ENCODE peak calls at places on chromosomes 5 and 9, in four cellular contexts. P is IMR-90, H is mesendoderm, J is H1. A is an unnamed sample.

GRCh38 chr5:50958852-50959457 is 292.5 kb downstream of the PARP8 start:
- DNase-seq in P (peak), H (peak), J (no peak), A (no peak)

GRCh38 chr5:65992630-65993029 is 66.3 kb downstream of the ERBIN start:
- DNase-seq in P (no peak), H (no peak), J (no peak), A (no peak)

GRCh38 chr5:124512236-124512635 is 234.2 kb downstream of the ZNF608 start:
- DNase-seq in P (peak), H (no peak), J (no peak), A (no peak)

GRCh38 chr5:132456553-132457361 is 33.8 kb downstream of the IRF1 start:
- DNase-seq in P (no peak), H (no peak), J (no peak), A (no peak)

GRCh38 chr5:52989781-52990530 is 804 bp downstream of the ITGA2 start:
- DNase-seq in P (peak), H (peak), J (no peak), A (peak)

GRCh38 chr5:158514961-158515359 is 584.8 kb downstream of the EBF1 start:
- DNase-seq in P (no peak), H (no peak), J (no peak), A (no peak)

GRCh38 chr5:111231053-111231586 is 6.9 kb downstream of the CAMK4 start:
- DNase-seq in P (no peak), H (no peak), J (no peak), A (no peak)

GRCh38 chr5:72815580-72816296 is 723 bp upstream of the TNPO1 start:
- DNase-seq in P (no peak), H (no peak), J (no peak), A (no peak)

GRCh38 chr9:80699551-80699998 is 989.8 kb downstream of the TLE1 start:
- DNase-seq in P (peak), H (peak), J (no peak), A (no peak)

GRCh38 chr9:129336601-129337286 is 158.7 kb upstream of the IER5L start:
- DNase-seq in P (peak), H (peak), J (no peak), A (peak)

GRCh38 chr5:169569513-169569912 is 14.1 kb upstream of the SPDL1 start:
- DNase-seq in P (no peak), H (no peak), J (no peak), A (no peak)

GRCh38 chr5:144583493-144584154 is 413.0 kb downstream of the KCTD16 start:
- DNase-seq in P (no peak), H (no peak), J (no peak), A (no peak)

GRCh38 chr5:72814104-72814503 is 2.4 kb upstream of the TNPO1 start:
- DNase-seq in P (no peak), H (no peak), J (no peak), A (no peak)

GRCh38 chr5:139272471-139273321 is 20.8 kb upstream of the MATR3 start:
- DNase-seq in P (peak), H (no peak), J (no peak), A (no peak)

GRCh38 chr5:10656176-10656830 is 92.4 kb downstream of the ANKRD33B start:
- DNase-seq in P (peak), H (no peak), J (no peak), A (peak)

GRCh38 chr9:15155826-15156225 is 151.2 kb downstream of the TTC39B start:
- DNase-seq in P (no peak), H (no peak), J (no peak), A (no peak)

GRCh38 chr5:15463231-15463630 is 36.7 kb upstream of the FBXL7 start:
- DNase-seq in P (peak), H (peak), J (no peak), A (no peak)

GRCh38 chr5:77419644-77420582 is 72.2 kb downstream of the WDR41 start:
- DNase-seq in P (no peak), H (no peak), J (no peak), A (no peak)

GRCh38 chr9:89621676-89622075 is 16.9 kb downstream of the GADD45G start:
- DNase-seq in P (no peak), H (no peak), J (no peak), A (no peak)

GRCh38 chr5:177312649-177313181 is 1.0 kb upstream of the MXD3 start:
- DNase-seq in P (no peak), H (peak), J (no peak), A (peak)

GRCh38 chr5:12848709-12849108 is 944.5 kb upstream of the CTNND2 start:
- DNase-seq in P (no peak), H (no peak), J (no peak), A (no peak)

GRCh38 chr5:74325866-74326265 is 314.7 kb downstream of the ENC1 start:
- DNase-seq in P (no peak), H (no peak), J (no peak), A (no peak)

GRCh38 chr9:4680178-4680535 is 788 bp downstream of the CDC37L1 start:
- DNase-seq in P (no peak), H (no peak), J (no peak), A (no peak)

GRCh38 chr5:167478156-167478555 is 813.3 kb upstream of the WWC1 start:
- DNase-seq in P (no peak), H (no peak), J (no peak), A (no peak)

GRCh38 chr9:137028281-137029057 is 432 bp upstream of the ABCA2 start:
- DNase-seq in P (peak), H (peak), J (no peak), A (peak)

GRCh38 chr5:173108914-173109313 is 35.4 kb upstream of the BNIP1 start:
- DNase-seq in P (no peak), H (peak), J (no peak), A (no peak)

GRCh38 chr9:131668439-131669233 is 71.2 kb downstream of the RAPGEF1 start:
- DNase-seq in P (peak), H (no peak), J (no peak), A (no peak)

GRCh38 chr5:64166201-64166959 is 737 bp downstream of the RNF180 start:
- DNase-seq in P (no peak), H (peak), J (no peak), A (no peak)

GRCh38 chr5:173829826-173830225 is 58.3 kb upstream of the CPEB4 start:
- DNase-seq in P (peak), H (no peak), J (no peak), A (no peak)

GRCh38 chr5:176736271-176736965 is 73.9 kb upstream of the UNC5A start:
- DNase-seq in P (no peak), H (no peak), J (no peak), A (peak)

GRCh38 chr5:164505791-164506190 is 1000.4 kb downstream of the MAT2B start:
- DNase-seq in P (no peak), H (no peak), J (no peak), A (no peak)
- H4K5ac ChIP-seq in P (no peak), H (no peak), J (no peak), A (no peak)

GRCh38 chr5:68656936-68657857 is 436.6 kb upstream of the SLC30A5 start:
- DNase-seq in P (no peak), H (peak), J (peak), A (peak)
- H4K5ac ChIP-seq in P (no peak), H (no peak), J (no peak), A (no peak)

GRCh38 chr5:150129454-150129812 is 26.2 kb downstream of the PDGFRB start:
- DNase-seq in P (no peak), H (no peak), J (no peak), A (no peak)

GRCh38 chr5:150130493-150130922 is 25.1 kb downstream of the PDGFRB start:
- DNase-seq in P (no peak), H (peak), J (no peak), A (peak)

GRCh38 chr5:150131461-150131860 is 24.2 kb downstream of the PDGFRB start:
- DNase-seq in P (peak), H (no peak), J (no peak), A (no peak)

GRCh38 chr5:150131978-150132694 is 23.5 kb downstream of the PDGFRB start:
- DNase-seq in P (peak), H (no peak), J (no peak), A (no peak)

DNA sequence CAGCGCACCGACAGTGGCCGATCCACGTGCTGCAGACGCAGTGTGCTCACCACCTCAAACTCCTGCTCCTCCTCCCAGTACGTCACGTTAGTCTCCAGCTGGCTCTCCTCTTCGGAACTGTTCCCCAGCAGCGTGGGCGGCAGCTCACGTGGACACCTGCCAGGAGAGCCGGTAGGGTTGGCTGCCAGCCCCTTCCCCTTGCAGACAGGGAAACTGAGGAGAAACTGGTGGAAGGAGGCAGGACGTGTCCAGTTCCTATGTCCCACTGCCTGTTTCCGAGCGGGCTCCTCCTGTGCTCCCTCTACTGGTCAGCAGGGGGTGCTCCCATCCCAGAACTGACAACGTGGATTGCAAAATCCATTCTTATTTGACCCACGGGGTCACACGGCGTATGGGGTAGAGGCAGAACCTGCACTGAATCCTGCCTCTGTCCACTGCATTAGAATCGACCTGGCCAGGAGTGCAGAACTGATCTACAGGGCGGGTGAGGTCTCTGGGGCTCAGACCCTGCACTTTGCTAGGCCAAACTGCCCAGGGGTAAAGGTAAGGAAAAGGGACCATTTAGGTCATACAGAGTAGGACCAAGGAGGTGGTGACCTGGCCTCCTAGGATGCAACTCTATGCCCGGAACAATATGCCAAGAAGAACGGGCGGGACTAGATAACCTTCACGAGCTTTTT is 25.7 kb downstream of the PDGFRB start:
- DNase-seq in P (peak), H (peak), J (no peak), A (peak)
- H4K5ac ChIP-seq in P (peak), H (no peak), J (no peak), A (no peak)

DNA sequence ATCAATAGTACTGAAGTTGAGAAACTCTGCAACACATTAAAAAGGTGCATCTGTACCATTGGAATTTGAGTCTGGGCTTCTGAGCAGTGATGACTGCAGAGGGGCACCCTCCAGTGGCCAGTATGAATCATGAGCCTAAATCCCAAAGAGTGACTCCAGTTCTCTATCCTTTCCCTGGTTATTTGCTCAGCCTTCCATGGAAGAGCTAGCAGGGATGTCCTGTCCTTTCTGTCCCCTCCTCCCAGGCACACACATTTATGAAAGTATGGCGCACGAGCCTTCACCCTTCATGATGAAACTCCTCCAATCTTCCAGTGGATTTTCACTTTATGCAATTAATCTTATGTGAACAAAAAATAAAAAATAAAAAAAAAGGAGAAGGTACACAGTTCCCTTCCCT is 81.0 kb downstream of the ESM1 start:
- DNase-seq in P (peak), H (peak), J (no peak), A (peak)
- H4K5ac ChIP-seq in P (no peak), H (no peak), J (no peak), A (no peak)

GRCh38 chr5:126575644-126576043 is 19.4 kb downstream of the ALDH7A1 start:
- DNase-seq in P (no peak), H (no peak), J (no peak), A (no peak)

GRCh38 chr5:126576974-126577373 is 18.0 kb downstream of the ALDH7A1 start:
- DNase-seq in P (no peak), H (no peak), J (no peak), A (no peak)

GRCh38 chr5:126577415-126577814 is 17.6 kb downstream of the ALDH7A1 start:
- DNase-seq in P (no peak), H (no peak), J (no peak), A (no peak)

DNA sequence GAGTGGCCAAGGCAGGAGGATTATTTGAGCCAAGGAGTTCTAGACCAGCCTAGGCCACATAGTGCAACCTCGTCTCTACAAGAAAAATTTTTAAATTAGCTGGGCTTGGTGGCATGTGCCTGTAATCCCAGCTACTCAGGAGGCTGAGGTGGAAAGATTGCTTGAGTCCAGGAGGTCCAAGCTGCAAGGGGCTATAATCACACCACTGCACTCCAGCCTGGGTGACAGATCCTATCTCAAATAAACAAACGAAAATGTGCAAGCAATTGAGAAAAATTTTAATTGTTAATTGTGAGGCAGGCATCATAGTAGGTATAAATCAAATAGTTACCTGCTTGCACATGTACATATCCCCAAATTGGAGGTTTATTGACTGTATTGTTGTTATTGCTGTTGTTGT is 15.3 kb downstream of the ALDH7A1 start:
- DNase-seq in P (no peak), H (no peak), J (no peak), A (no peak)
- H4K5ac ChIP-seq in P (no peak), H (no peak), J (no peak), A (no peak)

GRCh38 chr9:135139366-135139965 is 52.0 kb downstream of the OLFM1 start:
- DNase-seq in P (no peak), H (peak), J (no peak), A (no peak)
- H4K5ac ChIP-seq in P (no peak), H (no peak), J (no peak), A (no peak)

DNA sequence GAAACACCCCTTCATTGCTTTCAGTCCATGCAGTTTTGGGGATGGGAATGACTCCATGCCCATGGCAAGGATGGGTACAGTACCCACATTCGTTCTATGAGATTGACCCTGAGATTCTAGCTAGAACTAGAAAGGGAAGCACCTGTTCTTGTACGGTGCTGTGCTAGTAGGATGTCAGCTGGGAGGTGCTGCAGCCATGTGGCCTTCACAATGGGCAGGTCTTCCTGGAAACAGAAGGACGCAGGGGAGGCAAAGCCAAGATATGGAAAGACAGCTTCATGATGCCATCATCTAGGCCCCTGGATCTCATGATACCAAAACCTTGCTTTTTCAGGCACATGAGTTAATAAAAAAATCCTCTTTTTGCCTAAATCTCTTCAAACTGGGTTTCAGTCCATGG is 10.5 kb upstream of the FGF1 start:
- DNase-seq in P (no peak), H (no peak), J (no peak), A (peak)
- H4K5ac ChIP-seq in P (no peak), H (no peak), J (no peak), A (no peak)

GRCh38 chr5:54243483-54244080 is 66.8 kb downstream of the ARL15 start:
- DNase-seq in P (peak), H (peak), J (no peak), A (no peak)
- H4K5ac ChIP-seq in P (no peak), H (no peak), J (no peak), A (no peak)

DNA sequence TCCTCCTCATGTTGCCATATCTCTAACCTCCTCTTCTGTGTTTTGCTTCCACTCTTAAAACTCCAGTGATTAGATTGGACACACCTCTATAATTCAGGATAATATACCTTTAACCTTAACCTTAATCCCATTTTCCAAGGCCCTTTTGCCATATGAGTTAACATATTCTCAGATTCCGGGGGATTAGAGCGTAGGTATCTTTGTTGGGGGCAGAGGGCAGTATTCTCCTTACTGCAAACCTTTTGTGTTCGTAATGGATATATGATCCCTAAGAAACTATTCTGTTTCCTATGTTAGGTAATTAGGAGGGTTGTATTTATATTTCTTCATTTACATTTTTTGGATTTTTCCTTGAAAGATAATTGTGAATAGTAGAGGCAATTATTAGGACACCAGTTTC is 99.5 kb downstream of the VPS13A start:
- DNase-seq in P (no peak), H (peak), J (no peak), A (no peak)
- H4K5ac ChIP-seq in P (no peak), H (no peak), J (no peak), A (no peak)

DNA sequence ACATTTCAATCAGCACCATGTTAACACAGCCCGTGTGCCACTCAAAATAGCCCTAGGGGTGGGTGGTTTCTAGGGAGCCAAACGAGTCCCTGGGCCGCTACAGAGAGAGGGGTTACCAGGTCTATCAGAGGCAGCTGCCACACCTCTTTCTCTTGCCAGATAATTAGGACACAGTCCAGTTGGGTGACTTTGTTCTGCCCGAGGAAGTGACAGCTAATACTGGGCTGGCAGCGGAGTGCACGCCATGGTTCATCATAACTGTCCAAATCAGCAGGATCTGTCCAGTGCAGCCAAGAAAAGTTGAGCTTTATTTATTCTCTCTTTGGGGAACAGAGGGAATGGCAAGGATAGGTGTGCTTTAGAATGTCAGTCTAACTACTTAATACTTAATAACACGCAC is 583.8 kb downstream of the BRINP1 start:
- DNase-seq in P (no peak), H (no peak), J (no peak), A (no peak)
- H4K5ac ChIP-seq in P (no peak), H (no peak), J (no peak), A (no peak)

A was measured in H9.